ENCODE peak calls at places on chromosomes 16 and 17, in ten cellular contexts. L, C, S, U, F, A, K, D, P and T are unnamed samples.

GRCh38 chr16:27240948-27241531 is 27.5 kb downstream of the NSMCE1 start:
- DNase-seq in K (peak), D (peak), L (no peak), U (no peak), S (peak), A (no peak), C (peak), P (peak), F (no peak), T (peak)

GRCh38 chr17:57911834-57912673 is 43.2 kb downstream of the CUEDC1 start:
- DNase-seq in D (peak), P (peak), F (peak), K (peak), L (no peak), C (peak), S (no peak), A (peak), U (no peak), T (peak)

GRCh38 chr17:78040561-78041400 is 82.3 kb downstream of the TNRC6C start:
- DNase-seq in C (peak), A (peak), D (peak), L (no peak), P (peak), S (peak), F (peak), U (peak), K (no peak), T (peak)

GRCh38 chr17:77826132-77826873 is 132.2 kb upstream of the TNRC6C start:
- DNase-seq in S (no peak), C (no peak), D (no peak), A (peak), U (no peak), F (no peak), L (no peak), K (no peak), P (no peak), T (no peak)

GRCh38 chr16:2231016-2231931 is 5.0 kb upstream of the DNASE1L2 start:
- DNase-seq in F (no peak), P (no peak), U (no peak), S (no peak), A (no peak), L (no peak), C (no peak), K (peak), D (no peak), T (no peak)

GRCh38 chr17:47305302-47305923 is 18.3 kb upstream of the EFCAB13 start:
- DNase-seq in D (no peak), C (no peak), L (no peak), A (no peak), F (peak), P (peak), S (peak), U (no peak), K (peak), T (no peak)

GRCh38 chr17:79038545-79039135 is 14.7 kb downstream of the C1QTNF1 start:
- DNase-seq in S (peak), P (peak), D (no peak), A (peak), U (no peak), L (no peak), F (peak), C (peak), K (peak), T (no peak)

GRCh38 chr16:75621170-75621477 is 2.0 kb downstream of the ADAT1 start:
- DNase-seq in K (no peak), U (no peak), P (peak), F (peak), D (no peak), S (peak), L (peak), A (no peak), C (no peak), T (no peak)

GRCh38 chr17:31313982-31314787 is at the start of gene EVI2B:
- DNase-seq in A (no peak), S (peak), U (no peak), K (no peak), F (peak), C (no peak), D (no peak), P (peak), L (peak), T (no peak)

GRCh38 chr16:896261-897199 is 74.3 kb downstream of the LMF1 start:
- DNase-seq in A (no peak), F (no peak), P (no peak), L (no peak), C (no peak), D (no peak), K (no peak), S (no peak), U (no peak), T (no peak)

GRCh38 chr16:51431517-51432241 is 280.6 kb upstream of the SALL1 start:
- DNase-seq in F (peak), K (peak), C (no peak), U (no peak), D (no peak), S (peak), L (no peak), A (no peak), P (peak), T (no peak)

GRCh38 chr16:22641030-22641671 is 130.5 kb downstream of the NPIPB5 start:
- DNase-seq in C (no peak), A (no peak), P (peak), U (no peak), S (peak), L (peak), D (no peak), K (peak), F (peak), T (no peak)

GRCh38 chr17:2511138-2511461 is 588 bp downstream of the METTL16 start:
- DNase-seq in K (no peak), P (no peak), U (no peak), L (no peak), F (no peak), S (no peak), D (no peak), A (no peak), C (no peak), T (no peak)

GRCh38 chr16:9380221-9380620 is 288.8 kb downstream of the HAPSTR1 start:
- DNase-seq in P (no peak), S (no peak), A (no peak), C (no peak), L (no peak), F (no peak), D (no peak), U (no peak), K (no peak), T (no peak)

GRCh38 chr17:74008196-74008595 is 195.3 kb upstream of the RPL38 start:
- DNase-seq in A (no peak), D (no peak), L (peak), P (peak), S (no peak), K (no peak), U (no peak), F (peak), C (no peak), T (no peak)

GRCh38 chr16:27317738-27318398 is 4.1 kb downstream of the IL4R start:
- DNase-seq in D (no peak), K (no peak), P (no peak), L (no peak), C (peak), S (no peak), U (peak), A (no peak), F (no peak), T (no peak)

GRCh38 chr17:50587571-50587970 is 27.1 kb downstream of the CACNA1G start:
- DNase-seq in F (no peak), P (no peak), K (no peak), U (no peak), A (no peak), L (no peak), C (no peak), D (no peak), S (no peak), T (no peak)

GRCh38 chr16:31267332-31268032 is 7.7 kb downstream of the ITGAM start:
- DNase-seq in D (no peak), L (no peak), P (no peak), U (no peak), K (no peak), C (no peak), S (no peak), F (no peak), A (no peak), T (no peak)

GRCh38 chr16:81640681-81641070 is 138.4 kb upstream of the PLCG2 start:
- DNase-seq in F (no peak), S (no peak), L (no peak), A (no peak), K (no peak), U (no peak), D (no peak), P (no peak), C (no peak), T (no peak)

GRCh38 chr16:81645303-81645702 is 133.8 kb upstream of the PLCG2 start:
- DNase-seq in K (peak), C (peak), P (peak), D (peak), S (peak), A (no peak), L (no peak), U (no peak), F (peak), T (no peak)

GRCh38 chr16:81642107-81642436 is 137.0 kb upstream of the PLCG2 start:
- DNase-seq in L (no peak), P (no peak), A (no peak), C (no peak), K (no peak), S (no peak), U (no peak), D (no peak), F (no peak), T (no peak)

GRCh38 chr16:81641403-81642106 is 137.5 kb upstream of the PLCG2 start:
- DNase-seq in S (no peak), K (no peak), L (no peak), F (no peak), D (no peak), P (no peak), U (no peak), C (no peak), A (no peak), T (no peak)

GRCh38 chr16:81642943-81643342 is 136.1 kb upstream of the PLCG2 start:
- DNase-seq in S (no peak), K (no peak), U (no peak), A (no peak), C (no peak), P (no peak), L (no peak), F (no peak), D (no peak), T (no peak)
- H3K4me3 ChIP-seq in S (no peak), K (no peak), U (no peak), A (no peak), C (no peak), P (no peak), L (no peak), F (no peak), D (no peak), T (no peak)

GRCh38 chr17:68955181-68955841 is at the start of gene ABCA8:
- DNase-seq in L (no peak), K (no peak), S (peak), F (peak), U (no peak), C (no peak), P (peak), D (no peak), A (no peak), T (peak)

GRCh38 chr17:68957944-68958343 is 2.8 kb upstream of the ABCA8 start:
- DNase-seq in D (no peak), P (no peak), F (no peak), C (no peak), L (no peak), K (no peak), S (no peak), A (no peak), U (no peak), T (no peak)

GRCh38 chr17:68950725-68951124 is 4.5 kb downstream of the ABCA8 start:
- DNase-seq in F (no peak), P (no peak), L (no peak), C (no peak), S (no peak), K (no peak), U (no peak), D (no peak), A (no peak), T (no peak)

GRCh38 chr17:68954146-68954971 is 833 bp downstream of the ABCA8 start:
- DNase-seq in S (peak), P (peak), L (no peak), A (no peak), K (no peak), U (no peak), C (no peak), D (no peak), F (no peak), T (no peak)

DNA sequence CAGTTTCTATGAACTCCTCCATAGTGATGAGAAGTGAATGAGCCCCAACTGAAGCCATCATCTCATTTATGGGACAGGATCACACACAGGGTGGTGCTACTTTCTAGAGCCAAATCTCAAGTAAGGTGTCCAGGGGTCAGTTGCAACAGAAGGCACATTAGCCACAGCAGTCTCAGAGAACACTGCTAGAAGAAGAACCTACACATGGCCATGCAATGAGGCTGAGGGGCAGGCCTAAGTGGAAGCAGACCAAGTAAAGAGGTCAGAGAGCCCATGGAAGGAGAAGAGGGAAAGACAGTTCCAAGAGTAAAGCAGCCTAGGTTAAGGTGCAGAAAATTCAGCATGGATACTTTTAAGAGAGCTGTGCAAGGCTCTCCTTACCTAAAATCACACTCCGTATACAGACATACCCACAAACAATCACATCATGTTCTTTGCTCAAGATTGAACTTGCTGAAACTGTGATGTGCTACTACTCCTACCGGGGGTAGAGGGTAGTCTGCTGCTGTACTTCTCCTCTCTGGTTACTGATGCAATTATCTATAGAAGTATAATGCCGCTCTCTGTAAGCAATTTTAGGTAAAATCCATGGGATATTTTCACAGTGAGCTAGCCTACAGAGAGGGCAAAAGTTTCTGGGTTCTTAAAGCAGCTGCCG is 1.7 kb downstream of the ABCA8 start:
- DNase-seq in F (no peak), S (no peak), P (no peak), L (no peak), D (no peak), U (no peak), A (no peak), C (no peak), K (no peak), T (no peak)
- H3K4me3 ChIP-seq in F (no peak), S (peak), P (no peak), L (no peak), D (no peak), U (no peak), A (peak), C (peak), K (no peak), T (peak)

GRCh38 chr17:42378597-42379594 is 9.3 kb downstream of the STAT3 start:
- DNase-seq in A (no peak), S (no peak), U (no peak), L (peak), P (peak), K (no peak), D (no peak), F (no peak), C (no peak), T (no peak)
- H3K4me3 ChIP-seq in A (peak), S (peak), U (peak), L (peak), P (peak), K (peak), D (no peak), F (peak), C (peak), T (no peak)

GRCh38 chr16:67190448-67191399 is 788 bp upstream of the EXOC3L1 start:
- DNase-seq in C (no peak), F (no peak), U (no peak), L (no peak), K (no peak), S (no peak), A (no peak), P (no peak), D (no peak), T (no peak)
- H3K4me3 ChIP-seq in C (no peak), F (no peak), U (no peak), L (no peak), K (no peak), S (no peak), A (no peak), P (no peak), D (no peak), T (no peak)

GRCh38 chr16:72889616-72890235 is 158.2 kb downstream of the ZFHX3 start:
- DNase-seq in F (no peak), K (no peak), A (no peak), P (no peak), S (no peak), D (no peak), C (no peak), U (no peak), L (no peak), T (no peak)

GRCh38 chr16:72887537-72887936 is 160.4 kb downstream of the ZFHX3 start:
- DNase-seq in P (no peak), C (no peak), A (no peak), L (no peak), F (no peak), K (no peak), D (no peak), S (no peak), U (no peak), T (no peak)

GRCh38 chr16:72894291-72895151 is 153.4 kb downstream of the ZFHX3 start:
- DNase-seq in C (no peak), F (no peak), U (no peak), D (no peak), L (no peak), S (peak), P (no peak), A (no peak), K (no peak), T (peak)

GRCh38 chr16:72891291-72892227 is 156.4 kb downstream of the ZFHX3 start:
- DNase-seq in A (peak), U (no peak), L (no peak), C (no peak), P (no peak), D (no peak), F (no peak), K (no peak), S (no peak), T (no peak)

GRCh38 chr16:72890587-72890986 is 157.3 kb downstream of the ZFHX3 start:
- DNase-seq in L (no peak), D (no peak), U (no peak), F (no peak), S (no peak), C (no peak), A (no peak), P (no peak), K (no peak), T (no peak)
- H3K4me3 ChIP-seq in L (no peak), D (no peak), U (no peak), F (no peak), S (no peak), C (no peak), A (no peak), P (no peak), K (no peak), T (no peak)